ENCODE peak calls at places on chromosome 19, in seven cellular contexts. F is progenitor cell of endocrine pancreas, Q is thyroid gland, J is body of pancreas, A is tibial nerve, M is cardiac fibroblast, L is fibroblast of the aortic adventitia. X is an unnamed sample.

GRCh38 chr19:55581145-55581827 is 638 bp upstream of the ZNF579 start:
- DNase-seq in F (no peak), Q (no peak), J (no peak), A (no peak), M (no peak), L (no peak), X (no peak)

GRCh38 chr19:11031421-11032070 is 57.7 kb upstream of the LDLR start:
- DNase-seq in F (no peak), Q (no peak), J (no peak), A (no peak), M (no peak), L (no peak), X (peak; percentile 28)

GRCh38 chr19:35265126-35265995 is 3.4 kb upstream of the USF2 start:
- DNase-seq in F (peak; percentile 6), Q (peak; percentile 56), J (peak; percentile 62), A (no peak), M (no peak), L (no peak), X (no peak)

GRCh38 chr19:11421607-11422098 is 2.5 kb upstream of the RGL3 start:
- DNase-seq in F (no peak), Q (peak; percentile 43), J (peak; percentile 50), A (no peak), M (peak; percentile 24), L (no peak), X (peak; percentile 47)

GRCh38 chr19:56601375-56601774 is 6.3 kb downstream of the ZNF71 start:
- DNase-seq in F (no peak), Q (no peak), J (no peak), A (no peak), M (no peak), L (no peak), X (no peak)

GRCh38 chr19:41377977-41378707 is 1.8 kb downstream of the TMEM91 start:
- DNase-seq in F (no peak), Q (no peak), J (no peak), A (no peak), M (no peak), L (no peak), X (no peak)

GRCh38 chr19:44891016-44891882 is at the start of gene TOMM40:
- DNase-seq in F (peak; percentile 22), Q (no peak), J (peak; percentile 100), A (no peak), M (no peak), L (no peak), X (no peak)

GRCh38 chr19:14375055-14375581 is 6.1 kb upstream of the ADGRE5 start:
- DNase-seq in F (no peak), Q (peak; percentile 14), J (peak; percentile 20), A (no peak), M (no peak), L (no peak), X (peak; percentile 75)

GRCh38 chr19:10290876-10291553 is 1.3 kb downstream of the ICAM5 start:
- DNase-seq in F (no peak), Q (peak; percentile 41), J (peak; percentile 47), A (no peak), M (peak; percentile 56), L (no peak), X (peak; percentile 43)

GRCh38 chr19:35509018-35509652 is 4.3 kb downstream of the DMKN start:
- DNase-seq in F (peak; percentile 25), Q (peak; percentile 85), J (peak; percentile 88), A (no peak), M (no peak), L (no peak), X (peak; percentile 43)

GRCh38 chr19:55402509-55402908 is 5.1 kb downstream of the UBE2S start:
- DNase-seq in F (no peak), Q (no peak), J (no peak), A (no peak), M (no peak), L (no peak), X (no peak)

GRCh38 chr19:24033962-24034342 is 53.0 kb upstream of the ZNF254 start:
- DNase-seq in F (no peak), Q (peak; percentile 88), J (peak; percentile 58), A (peak; percentile 11), M (peak; percentile 69), L (peak; percentile 66), X (peak; percentile 25)

GRCh38 chr19:1249298-1249989 is 1.1 kb downstream of the MIDN start:
- DNase-seq in F (peak; percentile 90), Q (peak; percentile 93), J (peak; percentile 98), A (peak; percentile 92), M (peak; percentile 98), L (peak; percentile 96), X (peak; percentile 92)

GRCh38 chr19:27392027-27392632 is 1820.8 kb downstream of the UQCRFS1 start:
- DNase-seq in F (no peak), Q (no peak), J (no peak), A (no peak), M (no peak), L (no peak), X (no peak)

GRCh38 chr19:40685016-40685526 is 5.4 kb downstream of the NUMBL start:
- DNase-seq in F (no peak), Q (no peak), J (no peak), A (no peak), M (no peak), L (no peak), X (no peak)

GRCh38 chr19:33998739-33999345 is 173.5 kb upstream of the LSM14A start:
- DNase-seq in F (no peak), Q (no peak), J (no peak), A (no peak), M (peak; percentile 29), L (peak; percentile 23), X (no peak)

GRCh38 chr19:45087531-45087930 is 5.4 kb upstream of the PPP1R37 start:
- DNase-seq in F (no peak), Q (no peak), J (no peak), A (no peak), M (no peak), L (no peak), X (peak; percentile 72)

GRCh38 chr19:38929929-38930775 is at the start of gene SARS2:
- DNase-seq in F (peak; percentile 92), Q (peak; percentile 94), J (peak; percentile 93), A (peak; percentile 90), M (peak; percentile 97), L (peak; percentile 95), X (no peak)

GRCh38 chr19:1489463-1489971 is 633 bp downstream of the PCSK4 start:
- DNase-seq in F (no peak), Q (no peak), J (no peak), A (no peak), M (no peak), L (no peak), X (no peak)

GRCh38 chr19:46491975-46492682 is 3.5 kb downstream of the PNMA8B start:
- DNase-seq in F (no peak), Q (no peak), J (no peak), A (no peak), M (no peak), L (no peak), X (no peak)

GRCh38 chr19:13459351-13459750 is 46.9 kb downstream of the CACNA1A start:
- DNase-seq in F (no peak), Q (no peak), J (peak; percentile 5), A (no peak), M (no peak), L (no peak), X (no peak)

GRCh38 chr19:36041831-36042230 is 9.2 kb upstream of the CLIP3 start:
- DNase-seq in F (no peak), Q (peak; percentile 46), J (peak; percentile 16), A (no peak), M (peak; percentile 96), L (peak; percentile 89), X (no peak)

GRCh38 chr19:10510301-10510802 is 6.9 kb downstream of the S1PR5 start:
- DNase-seq in F (peak; percentile 58), Q (no peak), J (no peak), A (no peak), M (no peak), L (no peak), X (peak; percentile 62)

GRCh38 chr19:16381756-16382401 is 57.3 kb downstream of the KLF2 start:
- DNase-seq in F (no peak), Q (peak; percentile 54), J (peak; percentile 49), A (peak; percentile 89), M (peak; percentile 94), L (peak; percentile 97), X (no peak)

GRCh38 chr19:12882589-12882988 is 1.3 kb upstream of the DNASE2 start:
- DNase-seq in F (no peak), Q (no peak), J (no peak), A (no peak), M (no peak), L (no peak), X (no peak)

GRCh38 chr19:40521276-40521675 is 54.5 kb downstream of the SPTBN4 start:
- DNase-seq in F (no peak), Q (no peak), J (no peak), A (no peak), M (peak; percentile 41), L (peak; percentile 55), X (no peak)

GRCh38 chr19:632228-633067 is 889 bp downstream of the POLRMT start:
- DNase-seq in F (no peak), Q (no peak), J (no peak), A (peak; percentile 52), M (peak; percentile 67), L (peak; percentile 49), X (no peak)

GRCh38 chr19:38429055-38429810 is 3.2 kb upstream of the RASGRP4 start:
- DNase-seq in F (no peak), Q (no peak), J (no peak), A (no peak), M (no peak), L (no peak), X (no peak)

GRCh38 chr19:752652-753517 is 2.0 kb downstream of the MISP start:
- DNase-seq in F (peak; percentile 43), Q (no peak), J (peak; percentile 34), A (peak; percentile 43), M (peak; percentile 85), L (peak; percentile 83), X (no peak)

GRCh38 chr19:3670796-3671679 is 29.2 kb downstream of the PIP5K1C start:
- DNase-seq in F (no peak), Q (peak; percentile 42), J (peak; percentile 32), A (peak; percentile 65), M (peak; percentile 87), L (peak; percentile 85), X (peak; percentile 74)
- TF ChIP-seq CTCF in F (no peak), Q (no peak), J (no peak), A (no peak), M (no peak), L (no peak), X (no peak)

GRCh38 chr19:5077209-5077515 is 108.2 kb downstream of the KDM4B start:
- DNase-seq in F (no peak), Q (no peak), J (no peak), A (no peak), M (no peak), L (no peak), X (no peak)
- TF ChIP-seq CTCF in F (no peak), Q (no peak), J (no peak), A (no peak), M (no peak), L (no peak), X (no peak)

DNA sequence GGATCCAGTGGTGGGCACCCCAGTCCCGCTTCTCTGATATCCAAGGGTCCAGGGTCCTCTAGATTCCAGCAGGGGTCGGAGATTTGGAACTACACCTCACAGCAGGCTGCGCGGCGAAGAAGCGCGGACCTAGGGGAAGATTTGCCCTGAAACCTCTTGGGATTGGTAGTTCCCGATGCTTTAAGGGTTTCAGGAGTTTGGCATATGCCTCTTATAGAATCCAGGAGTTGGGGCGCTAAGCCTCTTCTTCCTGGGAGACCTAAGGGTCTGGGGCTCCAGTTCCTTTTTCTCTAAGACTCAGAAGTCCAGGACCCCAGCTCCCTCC is 349 bp downstream of the BCL2L12 start:
- DNase-seq in F (no peak), Q (no peak), J (no peak), A (no peak), M (no peak), L (no peak), X (no peak)
- TF ChIP-seq CTCF in F (peak; percentile 25), Q (no peak), J (no peak), A (no peak), M (no peak), L (no peak), X (no peak)

GRCh38 chr19:32881766-32882165 is 12.2 kb upstream of the SLC7A9 start:
- DNase-seq in F (no peak), Q (no peak), J (no peak), A (no peak), M (no peak), L (no peak), X (no peak)
- TF ChIP-seq CTCF in F (no peak), Q (no peak), J (no peak), A (no peak), M (no peak), L (no peak), X (no peak)